ENCODE peak calls at places on chromosomes 1 and 21, in five cellular contexts. One of them, this sample, is unnamed.
A peak's percentile ranks its signal among the peaks of the same experiment; 100 is the strongest.

GRCh38 chr1:117930484-117930883 is 945 bp downstream of the WDR3 start:
- DNase-seq in bronchial epithelial cell: peak; percentile 2
- DNase-seq in fibroblast of pulmonary artery: no peak
- DNase-seq in progenitor cell of endocrine pancreas: no peak
- DNase-seq in epithelial cell of esophagus: no peak
- DNase-seq in this sample: no peak

GRCh38 chr1:224211262-224211962 is 28.4 kb downstream of the DEGS1 start:
- DNase-seq in bronchial epithelial cell: peak; percentile 81
- DNase-seq in fibroblast of pulmonary artery: peak; percentile 81
- DNase-seq in progenitor cell of endocrine pancreas: no peak
- DNase-seq in epithelial cell of esophagus: peak; percentile 91
- DNase-seq in this sample: peak; percentile 65

GRCh38 chr1:160308451-160309182 is 23.7 kb upstream of the PEX19 start:
- DNase-seq in bronchial epithelial cell: no peak
- DNase-seq in fibroblast of pulmonary artery: peak; percentile 18
- DNase-seq in progenitor cell of endocrine pancreas: no peak
- DNase-seq in epithelial cell of esophagus: no peak
- DNase-seq in this sample: peak; percentile 42

GRCh38 chr21:33403128-33403785 is at the start of gene IFNGR2:
- DNase-seq in bronchial epithelial cell: no peak
- DNase-seq in fibroblast of pulmonary artery: peak; percentile 33
- DNase-seq in progenitor cell of endocrine pancreas: peak; percentile 25
- DNase-seq in epithelial cell of esophagus: peak; percentile 41
- DNase-seq in this sample: peak; percentile 38

GRCh38 chr1:111656093-111657017 is 36.8 kb downstream of the RAP1A start:
- DNase-seq in bronchial epithelial cell: peak; percentile 57
- DNase-seq in fibroblast of pulmonary artery: peak; percentile 75
- DNase-seq in progenitor cell of endocrine pancreas: no peak
- DNase-seq in epithelial cell of esophagus: peak; percentile 61
- DNase-seq in this sample: peak; percentile 58

GRCh38 chr1:202234331-202235002 is 40.9 kb downstream of the LGR6 start:
- DNase-seq in bronchial epithelial cell: no peak
- DNase-seq in fibroblast of pulmonary artery: no peak
- DNase-seq in progenitor cell of endocrine pancreas: no peak
- DNase-seq in epithelial cell of esophagus: no peak
- DNase-seq in this sample: peak; percentile 49

GRCh38 chr1:81335876-81336275 is 464.9 kb upstream of the ADGRL2 start:
- DNase-seq in bronchial epithelial cell: no peak
- DNase-seq in fibroblast of pulmonary artery: no peak
- DNase-seq in progenitor cell of endocrine pancreas: no peak
- DNase-seq in epithelial cell of esophagus: no peak
- DNase-seq in this sample: no peak

GRCh38 chr1:247102381-247102780 is 1.8 kb downstream of the ZNF669 start:
- DNase-seq in bronchial epithelial cell: peak; percentile 62
- DNase-seq in fibroblast of pulmonary artery: peak; percentile 46
- DNase-seq in progenitor cell of endocrine pancreas: no peak
- DNase-seq in epithelial cell of esophagus: peak; percentile 53
- DNase-seq in this sample: peak; percentile 47

GRCh38 chr1:74517599-74518051 is 5.2 kb upstream of the LRRC53 start:
- DNase-seq in bronchial epithelial cell: no peak
- DNase-seq in fibroblast of pulmonary artery: no peak
- DNase-seq in progenitor cell of endocrine pancreas: no peak
- DNase-seq in epithelial cell of esophagus: no peak
- DNase-seq in this sample: no peak

GRCh38 chr1:161098161-161099068 is at the start of gene KLHDC9:
- DNase-seq in bronchial epithelial cell: peak; percentile 64
- DNase-seq in fibroblast of pulmonary artery: peak; percentile 79
- DNase-seq in progenitor cell of endocrine pancreas: peak; percentile 88
- DNase-seq in epithelial cell of esophagus: peak; percentile 68
- DNase-seq in this sample: peak; percentile 71

GRCh38 chr1:216562383-216562782 is 139.1 kb upstream of the USH2A start:
- DNase-seq in bronchial epithelial cell: no peak
- DNase-seq in fibroblast of pulmonary artery: no peak
- DNase-seq in progenitor cell of endocrine pancreas: no peak
- DNase-seq in epithelial cell of esophagus: no peak
- DNase-seq in this sample: no peak

GRCh38 chr1:225919906-225920305 is 4.1 kb downstream of the PYCR2 start:
- DNase-seq in bronchial epithelial cell: peak; percentile 93
- DNase-seq in fibroblast of pulmonary artery: peak; percentile 85
- DNase-seq in progenitor cell of endocrine pancreas: no peak
- DNase-seq in epithelial cell of esophagus: peak; percentile 94
- DNase-seq in this sample: peak; percentile 87

GRCh38 chr1:195697130-195697529 is 911.1 kb downstream of the KCNT2 start:
- DNase-seq in bronchial epithelial cell: no peak
- DNase-seq in fibroblast of pulmonary artery: no peak
- DNase-seq in progenitor cell of endocrine pancreas: no peak
- DNase-seq in epithelial cell of esophagus: no peak
- DNase-seq in this sample: no peak

GRCh38 chr1:205247130-205247921 is 19.6 kb downstream of the TMCC2 start:
- DNase-seq in bronchial epithelial cell: no peak
- DNase-seq in fibroblast of pulmonary artery: peak; percentile 69
- DNase-seq in progenitor cell of endocrine pancreas: no peak
- DNase-seq in epithelial cell of esophagus: no peak
- DNase-seq in this sample: no peak

GRCh38 chr1:158732524-158732923 is 12.0 kb upstream of the OR6K3 start:
- DNase-seq in bronchial epithelial cell: no peak
- DNase-seq in fibroblast of pulmonary artery: no peak
- DNase-seq in progenitor cell of endocrine pancreas: no peak
- DNase-seq in epithelial cell of esophagus: no peak
- DNase-seq in this sample: no peak

GRCh38 chr1:181134543-181135461 is 46.3 kb downstream of the IER5 start:
- DNase-seq in bronchial epithelial cell: peak; percentile 94
- DNase-seq in fibroblast of pulmonary artery: peak; percentile 67
- DNase-seq in progenitor cell of endocrine pancreas: no peak
- DNase-seq in epithelial cell of esophagus: peak; percentile 98
- DNase-seq in this sample: peak; percentile 96

GRCh38 chr1:41003640-41004220 is 17.8 kb downstream of the SLFNL1 start:
- DNase-seq in bronchial epithelial cell: peak; percentile 97
- DNase-seq in fibroblast of pulmonary artery: peak; percentile 99
- DNase-seq in progenitor cell of endocrine pancreas: no peak
- DNase-seq in epithelial cell of esophagus: peak; percentile 99
- DNase-seq in this sample: peak; percentile 99

GRCh38 chr1:240844466-240844865 is 232.5 kb upstream of the GREM2 start:
- DNase-seq in bronchial epithelial cell: no peak
- DNase-seq in fibroblast of pulmonary artery: no peak
- DNase-seq in progenitor cell of endocrine pancreas: no peak
- DNase-seq in epithelial cell of esophagus: no peak
- DNase-seq in this sample: no peak

GRCh38 chr1:11797525-11798216 is 8.1 kb downstream of the MTHFR start:
- DNase-seq in bronchial epithelial cell: no peak
- DNase-seq in fibroblast of pulmonary artery: peak; percentile 97
- DNase-seq in progenitor cell of endocrine pancreas: no peak
- DNase-seq in epithelial cell of esophagus: no peak
- DNase-seq in this sample: no peak

GRCh38 chr1:111709986-111710385 is 29.2 kb downstream of the INKA2 start:
- DNase-seq in bronchial epithelial cell: no peak
- DNase-seq in fibroblast of pulmonary artery: no peak
- DNase-seq in progenitor cell of endocrine pancreas: no peak
- DNase-seq in epithelial cell of esophagus: no peak
- DNase-seq in this sample: no peak

GRCh38 chr21:34576043-34576466 is 38.9 kb downstream of the RCAN1 start:
- DNase-seq in bronchial epithelial cell: peak; percentile 95
- DNase-seq in fibroblast of pulmonary artery: peak; percentile 22
- DNase-seq in progenitor cell of endocrine pancreas: no peak
- DNase-seq in epithelial cell of esophagus: peak; percentile 97
- DNase-seq in this sample: peak; percentile 43

GRCh38 chr1:206581571-206581981 is 30.7 kb downstream of the EIF2D start:
- DNase-seq in bronchial epithelial cell: no peak
- DNase-seq in fibroblast of pulmonary artery: no peak
- DNase-seq in progenitor cell of endocrine pancreas: no peak
- DNase-seq in epithelial cell of esophagus: no peak
- DNase-seq in this sample: no peak

GRCh38 chr1:176994926-176995596 is 169.5 kb downstream of the ASTN1 start:
- DNase-seq in bronchial epithelial cell: peak; percentile 93
- DNase-seq in fibroblast of pulmonary artery: peak; percentile 25
- DNase-seq in progenitor cell of endocrine pancreas: no peak
- DNase-seq in epithelial cell of esophagus: peak; percentile 89
- DNase-seq in this sample: no peak

GRCh38 chr1:47843781-47844555 is 153.2 kb downstream of the TRABD2B start:
- DNase-seq in bronchial epithelial cell: no peak
- DNase-seq in fibroblast of pulmonary artery: no peak
- DNase-seq in progenitor cell of endocrine pancreas: no peak
- DNase-seq in epithelial cell of esophagus: no peak
- DNase-seq in this sample: no peak

GRCh38 chr21:42102516-42102915 is 31.4 kb downstream of the UMODL1 start:
- DNase-seq in bronchial epithelial cell: no peak
- DNase-seq in fibroblast of pulmonary artery: no peak
- DNase-seq in progenitor cell of endocrine pancreas: no peak
- DNase-seq in epithelial cell of esophagus: no peak
- DNase-seq in this sample: peak; percentile 33

GRCh38 chr1:57423135-57424131 is at the start of gene DAB1:
- DNase-seq in bronchial epithelial cell: no peak
- DNase-seq in fibroblast of pulmonary artery: no peak
- DNase-seq in progenitor cell of endocrine pancreas: peak; percentile 19
- DNase-seq in epithelial cell of esophagus: peak; percentile 36
- DNase-seq in this sample: peak; percentile 15

GRCh38 chr1:57422271-57423134 is 1.4 kb downstream of the DAB1 start:
- DNase-seq in bronchial epithelial cell: no peak
- DNase-seq in fibroblast of pulmonary artery: peak; percentile 10
- DNase-seq in progenitor cell of endocrine pancreas: peak; percentile 34
- DNase-seq in epithelial cell of esophagus: peak; percentile 21
- DNase-seq in this sample: peak; percentile 36

GRCh38 chr1:57421366-57421765 is 2.5 kb downstream of the DAB1 start:
- DNase-seq in bronchial epithelial cell: no peak
- DNase-seq in fibroblast of pulmonary artery: no peak
- DNase-seq in progenitor cell of endocrine pancreas: no peak
- DNase-seq in epithelial cell of esophagus: no peak
- DNase-seq in this sample: peak; percentile 3

DNA sequence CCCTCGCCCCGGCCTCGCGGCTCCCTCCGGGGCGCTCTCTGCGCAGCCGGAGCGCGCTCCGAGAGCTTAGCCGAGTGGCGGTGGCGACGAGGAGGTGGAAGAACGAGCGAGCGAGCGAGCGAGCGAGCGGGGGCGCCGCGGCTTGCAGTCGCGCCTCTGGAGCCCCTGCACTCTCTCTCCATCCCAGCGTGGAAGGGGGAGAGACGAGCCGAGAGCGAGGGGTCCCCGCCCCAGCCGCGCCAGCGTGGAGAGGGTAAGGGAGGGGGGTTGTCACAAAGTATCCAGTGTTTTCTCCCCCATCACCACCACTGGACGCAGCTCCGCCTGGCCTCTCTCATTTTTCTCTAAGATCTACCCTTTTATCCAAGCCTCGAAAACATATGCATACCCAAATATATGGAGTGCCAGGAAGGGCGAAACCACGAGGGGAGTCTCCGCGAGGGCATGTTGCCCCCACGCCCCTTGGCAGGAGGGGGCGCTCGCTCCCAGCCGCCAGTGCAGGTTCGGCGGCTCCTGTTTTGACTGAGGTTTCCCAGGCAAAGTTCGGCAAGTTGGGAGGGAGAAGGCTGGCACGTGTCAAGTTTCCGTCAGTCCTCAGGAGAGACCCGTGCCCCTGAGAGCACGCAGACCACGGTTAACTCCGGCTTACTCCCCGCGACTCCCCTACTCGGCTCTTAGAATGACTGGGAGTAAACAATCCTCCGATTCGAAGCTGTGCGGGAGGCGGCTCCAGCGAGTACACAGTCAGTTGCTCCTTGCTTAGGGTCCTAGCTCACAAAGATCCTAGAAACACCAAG is 569 bp upstream of the DAB1 start:
- DNase-seq in bronchial epithelial cell: no peak
- DNase-seq in fibroblast of pulmonary artery: peak; percentile 19
- DNase-seq in progenitor cell of endocrine pancreas: peak; percentile 57
- DNase-seq in epithelial cell of esophagus: peak; percentile 40
- DNase-seq in this sample: peak; percentile 42
- TF ChIP-seq CTCF in bronchial epithelial cell: peak; percentile 77
- TF ChIP-seq CTCF in fibroblast of pulmonary artery: peak; percentile 49
- TF ChIP-seq CTCF in progenitor cell of endocrine pancreas: peak; percentile 84
- TF ChIP-seq CTCF in epithelial cell of esophagus: peak; percentile 59
- TF ChIP-seq CTCF in this sample: peak; percentile 79

GRCh38 chr1:219567341-219567947 is 45.5 kb downstream of the ZC3H11B start:
- DNase-seq in bronchial epithelial cell: peak; percentile 48
- DNase-seq in fibroblast of pulmonary artery: peak; percentile 86
- DNase-seq in progenitor cell of endocrine pancreas: no peak
- DNase-seq in epithelial cell of esophagus: peak; percentile 52
- DNase-seq in this sample: peak; percentile 42
- TF ChIP-seq CTCF in bronchial epithelial cell: peak; percentile 44
- TF ChIP-seq CTCF in fibroblast of pulmonary artery: peak; percentile 83
- TF ChIP-seq CTCF in progenitor cell of endocrine pancreas: peak; percentile 71
- TF ChIP-seq CTCF in epithelial cell of esophagus: peak; percentile 60
- TF ChIP-seq CTCF in this sample: peak; percentile 70

GRCh38 chr1:16018308-16018707 is 465 bp upstream of the HSPB7 start:
- DNase-seq in bronchial epithelial cell: no peak
- DNase-seq in fibroblast of pulmonary artery: peak; percentile 11
- DNase-seq in progenitor cell of endocrine pancreas: no peak
- DNase-seq in epithelial cell of esophagus: no peak
- DNase-seq in this sample: no peak
- TF ChIP-seq CTCF in bronchial epithelial cell: no peak
- TF ChIP-seq CTCF in fibroblast of pulmonary artery: no peak
- TF ChIP-seq CTCF in progenitor cell of endocrine pancreas: no peak
- TF ChIP-seq CTCF in epithelial cell of esophagus: no peak
- TF ChIP-seq CTCF in this sample: no peak

GRCh38 chr1:66434096-66434495 is 99.9 kb upstream of the SGIP1 start:
- DNase-seq in bronchial epithelial cell: no peak
- DNase-seq in fibroblast of pulmonary artery: peak; percentile 27
- DNase-seq in progenitor cell of endocrine pancreas: no peak
- DNase-seq in epithelial cell of esophagus: no peak
- DNase-seq in this sample: peak; percentile 88

GRCh38 chr1:66438062-66438970 is 95.6 kb upstream of the SGIP1 start:
- DNase-seq in bronchial epithelial cell: peak; percentile 58
- DNase-seq in fibroblast of pulmonary artery: no peak
- DNase-seq in progenitor cell of endocrine pancreas: no peak
- DNase-seq in epithelial cell of esophagus: peak; percentile 70
- DNase-seq in this sample: no peak

GRCh38 chr1:66435541-66435940 is 98.4 kb upstream of the SGIP1 start:
- DNase-seq in bronchial epithelial cell: no peak
- DNase-seq in fibroblast of pulmonary artery: no peak
- DNase-seq in progenitor cell of endocrine pancreas: no peak
- DNase-seq in epithelial cell of esophagus: no peak
- DNase-seq in this sample: no peak

GRCh38 chr1:66437136-66437401 is 96.9 kb upstream of the SGIP1 start:
- DNase-seq in bronchial epithelial cell: no peak
- DNase-seq in fibroblast of pulmonary artery: no peak
- DNase-seq in progenitor cell of endocrine pancreas: no peak
- DNase-seq in epithelial cell of esophagus: no peak
- DNase-seq in this sample: no peak

DNA sequence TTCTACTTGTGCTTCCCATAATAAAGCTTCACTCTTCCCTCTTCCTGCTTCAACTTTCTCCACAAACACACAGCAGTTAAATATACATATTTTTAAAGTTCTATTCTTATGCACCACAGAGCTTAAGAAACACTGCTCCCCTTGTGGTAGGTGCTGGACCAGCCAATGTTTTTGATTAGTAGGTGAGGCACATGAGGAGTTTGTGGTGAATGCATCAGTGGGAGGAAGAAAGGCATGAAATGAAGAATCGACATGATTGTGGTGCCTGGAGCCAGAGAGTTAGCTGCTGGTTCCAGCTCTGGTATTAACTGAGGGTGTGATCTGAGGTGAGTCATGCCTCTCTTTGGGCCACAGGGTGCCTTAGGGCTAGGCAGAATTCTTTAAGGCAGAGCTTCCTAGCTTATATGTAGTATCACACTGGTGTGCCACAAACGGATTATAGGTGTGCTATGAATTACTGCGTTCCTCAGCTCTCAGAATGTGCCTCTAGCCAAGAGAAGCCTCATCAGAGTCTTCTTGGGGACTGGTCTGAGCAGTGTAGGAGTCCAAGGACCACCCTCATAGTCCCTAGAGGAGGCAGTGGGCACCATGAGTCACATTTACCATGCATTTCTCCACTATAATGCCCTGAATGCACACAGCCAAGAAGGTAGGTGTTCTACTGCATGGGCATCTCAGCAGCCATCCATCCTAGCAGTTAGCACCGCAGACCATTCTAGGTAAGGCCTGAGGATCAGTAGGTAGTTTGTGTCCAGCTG is 97.4 kb upstream of the SGIP1 start:
- DNase-seq in bronchial epithelial cell: peak; percentile 95
- DNase-seq in fibroblast of pulmonary artery: peak; percentile 69
- DNase-seq in progenitor cell of endocrine pancreas: no peak
- DNase-seq in epithelial cell of esophagus: peak; percentile 96
- DNase-seq in this sample: peak; percentile 90
- TF ChIP-seq CTCF in bronchial epithelial cell: peak; percentile 50
- TF ChIP-seq CTCF in fibroblast of pulmonary artery: peak; percentile 61
- TF ChIP-seq CTCF in progenitor cell of endocrine pancreas: peak; percentile 39
- TF ChIP-seq CTCF in epithelial cell of esophagus: peak; percentile 74
- TF ChIP-seq CTCF in this sample: peak; percentile 63